ENCODE peak calls at places on chromosomes 5 and 9, in nine cellular contexts. F is bronchial epithelial cell; I is NCI-H774; B is AG08395; E is type B pancreatic cell; V is stimulated activated CD4-positive, alpha-beta T cell treated with anti-CD3 and anti-CD28 coated beads, Interleukin-2, amount 100 ng/mL, for 24 hours; D is GM23338; R is NCI-H1048; P is NCI-H2029 treated with DMSO at 0.1 percent for 48 hours. H is an unnamed sample.

GRCh38 chr5:113359419-113359818 is 75.4 kb downstream of the TSSK1B start:
- DNase-seq in F (no peak), I (no peak), B (no peak), E (no peak), V (no peak), D (no peak), R (no peak), P (no peak), H (no peak)

GRCh38 chr5:55037046-55037771 is 13.2 kb downstream of the GZMK start:
- DNase-seq in F (no peak), I (no peak), B (peak; percentile 7), E (no peak), V (peak; percentile 55), D (peak; percentile 81), R (no peak), P (no peak), H (no peak)

GRCh38 chr5:74030821-74031220 is 404.8 kb downstream of the ARHGEF28 start:
- DNase-seq in F (peak; percentile 35), I (no peak), B (no peak), E (no peak), V (no peak), D (no peak), R (no peak), P (no peak), H (no peak)

GRCh38 chr9:22244141-22245011 is 202.2 kb upstream of the DMRTA1 start:
- DNase-seq in F (peak; percentile 71), I (peak; percentile 75), B (peak; percentile 67), E (no peak), V (peak; percentile 35), D (peak; percentile 69), R (no peak), P (peak; percentile 10), H (no peak)

GRCh38 chr5:59766394-59766793 is 127.1 kb downstream of the PDE4D start:
- DNase-seq in F (peak; percentile 38), I (peak; percentile 25), B (no peak), E (no peak), V (no peak), D (no peak), R (no peak), P (peak; percentile 62), H (no peak)

GRCh38 chr5:81078930-81079329 is 118.8 kb downstream of the RASGRF2 start:
- DNase-seq in F (no peak), I (no peak), B (no peak), E (no peak), V (no peak), D (no peak), R (no peak), P (no peak), H (no peak)

GRCh38 chr5:121503111-121503840 is 348.4 kb upstream of the FTMT start:
- DNase-seq in F (peak; percentile 4), I (no peak), B (no peak), E (peak; percentile 67), V (no peak), D (peak; percentile 85), R (peak; percentile 48), P (no peak), H (no peak)

GRCh38 chr9:117462926-117463325 is 48.1 kb upstream of the ASTN2 start:
- DNase-seq in F (no peak), I (no peak), B (no peak), E (no peak), V (no peak), D (no peak), R (no peak), P (no peak), H (no peak)

GRCh38 chr5:160076997-160077396 is 42.3 kb downstream of the PWWP2A start:
- DNase-seq in F (no peak), I (no peak), B (no peak), E (no peak), V (no peak), D (no peak), R (no peak), P (no peak), H (no peak)

GRCh38 chr5:95471922-95472321 is 80.8 kb downstream of the FAM81B start:
- DNase-seq in F (peak; percentile 8), I (no peak), B (peak; percentile 44), E (no peak), V (no peak), D (peak; percentile 17), R (no peak), P (no peak), H (no peak)

GRCh38 chr5:124599048-124599973 is 147.1 kb downstream of the ZNF608 start:
- DNase-seq in F (peak; percentile 59), I (peak; percentile 76), B (peak; percentile 4), E (no peak), V (no peak), D (no peak), R (peak; percentile 76), P (peak; percentile 59), H (no peak)

GRCh38 chr9:112647596-112647995 is 70.3 kb downstream of the INIP start:
- DNase-seq in F (peak; percentile 9), I (no peak), B (no peak), E (no peak), V (no peak), D (no peak), R (no peak), P (no peak), H (no peak)

GRCh38 chr5:141637266-141637692 is 482 bp downstream of the RELL2 start:
- DNase-seq in F (no peak), I (peak; percentile 39), B (no peak), E (peak; percentile 70), V (peak; percentile 67), D (peak; percentile 60), R (no peak), P (no peak), H (no peak)